ENCODE peak calls at places on chromosomes 7 and 10, in six cellular contexts. C is GM12878, J is gastrocnemius medialis, I is psoas muscle, T is heart left ventricle, M is left ventricle myocardium inferior. N is an unnamed sample.

GRCh38 chr10:31321396-31321941 is 2.5 kb downstream of the ZEB1 start:
- DNase-seq in C (no peak), J (no peak), I (no peak), T (no peak), M (no peak), N (no peak)

GRCh38 chr10:112906945-112907344 is 43.1 kb upstream of the TCF7L2 start:
- DNase-seq in C (no peak), J (peak; percentile 19), I (no peak), T (no peak), M (no peak), N (no peak)

GRCh38 chr10:110006358-110007170 is 1.2 kb upstream of the ADD3 start:
- DNase-seq in C (no peak), J (peak; percentile 51), I (peak; percentile 78), T (peak; percentile 79), M (peak; percentile 75), N (no peak)

GRCh38 chr7:6367701-6368211 is 80.0 kb downstream of the DAGLB start:
- DNase-seq in C (no peak), J (no peak), I (no peak), T (no peak), M (no peak), N (no peak)

GRCh38 chr10:74415440-74415839 is 264.4 kb downstream of the ADK start:
- DNase-seq in C (no peak), J (no peak), I (no peak), T (no peak), M (no peak), N (no peak)

GRCh38 chr7:158645842-158646241 is 58.2 kb upstream of the PTPRN2 start:
- DNase-seq in C (no peak), J (no peak), I (no peak), T (no peak), M (no peak), N (no peak)

GRCh38 chr10:57699944-57700343 is 567.8 kb downstream of the IPMK start:
- DNase-seq in C (no peak), J (no peak), I (no peak), T (no peak), M (no peak), N (no peak)

GRCh38 chr10:110057461-110057860 is 49.7 kb downstream of the ADD3 start:
- DNase-seq in C (no peak), J (no peak), I (no peak), T (no peak), M (no peak), N (no peak)

GRCh38 chr7:121531175-121532070 is 135.3 kb upstream of the FAM3C start:
- DNase-seq in C (no peak), J (no peak), I (no peak), T (no peak), M (no peak), N (no peak)

GRCh38 chr7:17907014-17907413 is 33.3 kb downstream of the SNX13 start:
- DNase-seq in C (no peak), J (no peak), I (no peak), T (no peak), M (no peak), N (no peak)

GRCh38 chr7:82050134-82050533 is 280.3 kb upstream of the HGF start:
- DNase-seq in C (no peak), J (no peak), I (no peak), T (no peak), M (no peak), N (no peak)

GRCh38 chr10:110786172-110786571 is 85.6 kb upstream of the PDCD4 start:
- DNase-seq in C (no peak), J (no peak), I (no peak), T (peak; percentile 59), M (no peak), N (no peak)

GRCh38 chr7:71637578-71637977 is 505.6 kb downstream of the GALNT17 start:
- DNase-seq in C (no peak), J (no peak), I (no peak), T (no peak), M (no peak), N (peak; percentile 79)

DNA sequence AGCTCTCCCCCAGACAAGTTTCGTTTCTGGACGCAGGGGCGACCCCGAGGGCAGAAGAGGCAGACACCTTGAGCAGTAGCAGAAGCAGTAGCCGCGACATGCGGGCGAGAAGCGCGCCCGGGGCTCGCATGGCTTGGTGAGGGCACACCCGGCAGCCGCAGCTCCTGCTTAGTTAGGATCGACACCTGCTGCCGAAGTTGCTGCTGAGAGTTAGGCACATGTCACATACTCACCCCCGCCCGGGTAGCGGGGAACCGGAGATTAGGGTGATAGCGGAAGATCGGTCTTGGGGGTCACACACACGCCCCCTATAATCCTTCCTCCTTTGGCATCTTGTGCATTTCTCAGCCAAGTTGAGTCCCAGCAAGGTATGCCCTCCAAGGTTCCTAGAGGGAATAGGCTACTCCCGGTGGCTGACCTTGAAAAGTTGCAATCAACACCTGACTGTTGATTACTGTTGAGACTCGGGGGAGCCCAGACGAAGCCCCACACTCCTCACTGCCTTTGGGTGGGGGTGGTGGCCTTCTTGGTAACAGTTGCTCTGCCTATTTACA is 668 bp downstream of the GPR37 start:
- DNase-seq in C (no peak), J (no peak), I (peak; percentile 58), T (no peak), M (no peak), N (no peak)
- H3K27ac ChIP-seq in C (no peak overlapping the region), J (no peak overlapping the region), I (no peak overlapping the region), T (no peak overlapping the region), M (no peak overlapping the region), N (peak overlapping the region; percentile 95)

GRCh38 chr10:100535715-100536353 is at the start of gene HIF1AN:
- DNase-seq in C (peak; percentile 85), J (peak; percentile 91), I (peak; percentile 94), T (peak; percentile 95), M (peak; percentile 87), N (peak; percentile 87)
- H3K27ac ChIP-seq in C (peak within 1 kb of the TSS; percentile 45), J (peak within 1 kb of the TSS; percentile 82), I (peak within 1 kb of the TSS; percentile 80), T (peak within 1 kb of the TSS; percentile 77), M (peak within 1 kb of the TSS; percentile 83), N (peak within 1 kb of the TSS; percentile 72)

DNA sequence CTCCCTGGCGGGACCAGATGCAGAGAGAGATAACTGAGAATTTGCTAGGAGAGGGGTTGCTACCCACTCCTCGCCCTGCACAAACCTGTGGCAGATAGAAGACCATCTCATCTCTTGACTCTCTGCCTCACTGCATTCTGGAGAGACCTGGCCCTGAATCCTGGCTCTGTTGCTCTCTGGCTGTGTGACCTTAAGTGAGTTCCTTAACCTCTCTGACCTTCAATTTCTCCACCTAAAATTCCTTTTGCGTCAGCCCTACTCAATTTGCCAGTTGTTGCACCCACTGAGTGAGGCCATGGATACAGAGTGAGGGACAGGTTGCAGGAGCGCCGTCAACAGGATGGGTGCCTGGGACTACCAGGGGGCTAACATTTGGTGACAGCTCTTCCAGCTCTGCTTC is 5.2 kb downstream of the C10orf71 start:
- DNase-seq in C (no peak), J (no peak), I (no peak), T (no peak), M (no peak), N (no peak)
- H3K27ac ChIP-seq in C (no peak overlapping the region), J (peak overlapping the region; percentile 97), I (peak overlapping the region; percentile 99), T (peak overlapping the region; percentile 15), M (peak overlapping the region; percentile 96), N (no peak overlapping the region)

GRCh38 chr10:132536241-132536963 is 1.2 kb upstream of the INPP5A start:
- DNase-seq in C (no peak), J (peak; percentile 37), I (peak; percentile 61), T (peak; percentile 40), M (peak; percentile 20), N (peak; percentile 29)
- H3K27ac ChIP-seq in C (no peak overlapping the region), J (peak overlapping the region; percentile 94), I (peak overlapping the region; percentile 80), T (peak overlapping the region; percentile 84), M (peak overlapping the region; percentile 94), N (peak overlapping the region; percentile 92)

GRCh38 chr7:67452516-67453026 is 455.9 kb downstream of the TYW1 start:
- DNase-seq in C (no peak), J (no peak), I (no peak), T (no peak), M (no peak), N (no peak)

GRCh38 chr7:67453981-67454380 is 457.3 kb downstream of the TYW1 start:
- DNase-seq in C (no peak), J (no peak), I (no peak), T (no peak), M (no peak), N (no peak)

GRCh38 chr7:67455508-67455907 is 458.9 kb downstream of the TYW1 start:
- DNase-seq in C (no peak), J (no peak), I (no peak), T (no peak), M (no peak), N (no peak)

GRCh38 chr7:67450171-67450570 is 453.5 kb downstream of the TYW1 start:
- DNase-seq in C (no peak), J (no peak), I (no peak), T (no peak), M (no peak), N (no peak)

DNA sequence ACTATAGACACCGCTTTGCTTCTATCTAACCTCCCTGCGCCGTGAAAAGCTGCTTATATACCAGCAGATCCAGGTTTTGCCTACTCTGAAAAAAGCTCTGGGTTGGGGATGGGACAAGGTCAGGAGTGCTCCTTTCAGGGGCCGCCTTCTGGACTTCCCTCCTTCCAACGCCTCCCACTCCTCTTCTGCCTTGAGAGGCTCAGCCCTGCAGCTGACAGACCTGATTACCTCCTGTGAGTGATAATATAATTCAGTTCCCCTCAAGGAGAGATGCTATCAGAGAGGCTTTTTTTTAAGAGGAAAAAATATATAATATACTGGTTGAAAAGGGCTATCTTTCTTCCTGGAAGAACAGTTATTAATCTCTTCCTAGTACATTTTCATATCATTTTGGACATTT is 456.9 kb downstream of the TYW1 start:
- DNase-seq in C (no peak), J (no peak), I (no peak), T (no peak), M (no peak), N (no peak)
- H3K27ac ChIP-seq in C (no peak overlapping the region), J (no peak overlapping the region), I (no peak overlapping the region), T (no peak overlapping the region), M (no peak overlapping the region), N (no peak overlapping the region)

DNA sequence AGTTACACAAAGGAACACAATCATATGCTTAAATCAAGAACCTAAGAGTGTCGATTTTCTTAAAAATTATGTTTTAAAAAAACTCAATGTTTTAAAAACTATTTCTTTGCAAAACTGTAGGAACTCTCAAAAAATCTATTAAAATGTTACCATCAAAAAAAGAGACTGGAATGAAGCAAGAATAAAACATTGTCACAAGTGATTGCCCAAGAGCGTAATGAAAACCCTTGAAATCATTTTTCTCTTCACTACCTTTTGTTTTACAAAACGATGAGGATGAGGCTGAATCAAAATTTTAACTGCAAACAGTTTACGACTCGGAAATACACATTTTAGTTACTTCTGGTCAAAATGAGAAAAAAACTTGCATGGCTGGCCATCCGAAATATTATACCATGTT is 859 bp downstream of the YME1L1 start:
- DNase-seq in C (no peak), J (no peak), I (no peak), T (no peak), M (no peak), N (no peak)
- H3K27ac ChIP-seq in C (peak overlapping the region; percentile 100), J (peak overlapping the region; percentile 92), I (peak overlapping the region; percentile 99), T (peak overlapping the region; percentile 100), M (no peak overlapping the region), N (peak overlapping the region; percentile 96)